ENCODE peak calls at places on chromosomes 2 and 18, in six cellular contexts. W is colonic mucosa, J is astrocyte of the cerebellum, S is left lung, U is heart left ventricle, L is glutamatergic neuron. Y is an unnamed sample.

GRCh38 chr2:172564376-172564775 is 8.5 kb downstream of the PDK1 start:
- DNase-seq in J (no peak), S (no peak), W (no peak), U (no peak), L (no peak), Y (no peak)

GRCh38 chr2:64837116-64837704 is 152.0 kb upstream of the SLC1A4 start:
- DNase-seq in J (no peak), S (no peak), W (no peak), L (no peak), U (no peak), Y (peak; percentile 11)

GRCh38 chr2:43083710-43084698 is 142.4 kb downstream of the ZFP36L2 start:
- DNase-seq in J (no peak), U (peak; percentile 74), S (peak; percentile 47), W (no peak), L (peak; percentile 43), Y (no peak)

GRCh38 chr2:169363570-169364150 is 1.3 kb upstream of the LRP2 start:
- DNase-seq in U (peak; percentile 29), W (peak; percentile 23), S (peak; percentile 81), L (peak; percentile 32), J (no peak), Y (peak; percentile 38)

GRCh38 chr2:128354731-128355470 is 36.2 kb upstream of the HS6ST1 start:
- DNase-seq in U (no peak), J (no peak), W (no peak), L (no peak), S (no peak), Y (no peak)

GRCh38 chr2:239814917-239815637 is 210.1 kb downstream of the NDUFA10 start:
- DNase-seq in U (no peak), L (peak; percentile 19), J (no peak), W (no peak), S (peak; percentile 81), Y (no peak)

GRCh38 chr2:200455958-200456421 is 53.9 kb downstream of the KCTD18 start:
- DNase-seq in J (no peak), L (no peak), S (no peak), U (no peak), W (no peak), Y (no peak)

GRCh38 chr2:73594241-73594640 is 48.0 kb downstream of the NAT8 start:
- DNase-seq in W (no peak), S (no peak), J (peak; percentile 34), L (no peak), U (no peak), Y (no peak)

GRCh38 chr2:18435425-18436037 is 124.9 kb downstream of the RDH14 start:
- DNase-seq in U (no peak), W (peak; percentile 42), S (no peak), J (peak; percentile 66), L (no peak), Y (peak; percentile 46)

GRCh38 chr2:54262015-54262765 is 6.2 kb upstream of the TSPYL6 start:
- DNase-seq in J (no peak), L (no peak), S (no peak), W (no peak), U (no peak), Y (no peak)

GRCh38 chr2:102485151-102485769 is 12.2 kb downstream of the SLC9A4 start:
- DNase-seq in W (no peak), J (no peak), S (no peak), U (no peak), L (no peak), Y (no peak)

GRCh38 chr2:100675855-100676254 is 113.1 kb downstream of the PDCL3 start:
- DNase-seq in L (no peak), W (no peak), U (no peak), J (no peak), S (no peak), Y (no peak)

GRCh38 chr2:121283670-121284245 is 1.2 kb downstream of the TFCP2L1 start:
- DNase-seq in J (no peak), S (no peak), W (peak; percentile 35), U (no peak), L (no peak), Y (peak; percentile 23)

GRCh38 chr2:70248810-70249438 is 496 bp upstream of the TIA1 start:
- DNase-seq in W (peak; percentile 96), J (peak; percentile 64), S (no peak), L (peak; percentile 86), U (no peak), Y (peak; percentile 84)

GRCh38 chr2:12721571-12722444 is 5.1 kb downstream of the TRIB2 start:
- DNase-seq in S (no peak), U (no peak), L (no peak), J (no peak), W (no peak), Y (no peak)

GRCh38 chr18:64202836-64203235 is 53.9 kb upstream of the LINC00305 start:
- DNase-seq in J (no peak), W (no peak), L (no peak), U (no peak), S (no peak), Y (peak; percentile 36)

GRCh38 chr2:97751752-97752151 is 38.4 kb downstream of the ZAP70 start:
- DNase-seq in S (no peak), L (no peak), U (no peak), W (no peak), J (peak; percentile 23), Y (no peak)

GRCh38 chr2:7180641-7181370 is 263.6 kb downstream of the RNF144A start:
- DNase-seq in S (no peak), W (no peak), L (no peak), U (no peak), J (peak; percentile 84), Y (no peak)

DNA sequence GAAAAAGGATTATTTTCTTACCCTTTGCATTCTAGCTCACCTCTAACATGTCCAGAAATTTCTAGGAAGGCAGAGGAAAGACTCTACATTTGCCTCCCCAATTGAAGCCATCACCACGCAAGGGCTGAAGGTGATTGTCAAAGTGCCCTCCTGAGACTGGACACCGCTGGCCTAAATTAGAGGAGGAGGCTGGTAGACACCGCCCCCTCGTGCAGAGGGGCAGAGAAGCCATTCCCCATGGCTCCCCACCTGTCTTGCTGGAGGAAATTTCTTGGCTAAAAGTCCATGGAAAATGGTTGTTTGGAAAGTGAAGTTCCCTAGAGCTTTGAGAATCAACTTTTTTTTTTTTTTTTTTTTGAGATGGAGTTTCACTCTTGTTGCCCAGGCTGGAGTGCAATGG is 31.3 kb upstream of the CREB1 start:
- DNase-seq in S (no peak), U (no peak), W (no peak), L (no peak), J (no peak), Y (no peak)
- TF ChIP-seq CTCF in S (no peak), U (no peak), W (no peak), L (no peak), J (no peak), Y (no peak)

DNA sequence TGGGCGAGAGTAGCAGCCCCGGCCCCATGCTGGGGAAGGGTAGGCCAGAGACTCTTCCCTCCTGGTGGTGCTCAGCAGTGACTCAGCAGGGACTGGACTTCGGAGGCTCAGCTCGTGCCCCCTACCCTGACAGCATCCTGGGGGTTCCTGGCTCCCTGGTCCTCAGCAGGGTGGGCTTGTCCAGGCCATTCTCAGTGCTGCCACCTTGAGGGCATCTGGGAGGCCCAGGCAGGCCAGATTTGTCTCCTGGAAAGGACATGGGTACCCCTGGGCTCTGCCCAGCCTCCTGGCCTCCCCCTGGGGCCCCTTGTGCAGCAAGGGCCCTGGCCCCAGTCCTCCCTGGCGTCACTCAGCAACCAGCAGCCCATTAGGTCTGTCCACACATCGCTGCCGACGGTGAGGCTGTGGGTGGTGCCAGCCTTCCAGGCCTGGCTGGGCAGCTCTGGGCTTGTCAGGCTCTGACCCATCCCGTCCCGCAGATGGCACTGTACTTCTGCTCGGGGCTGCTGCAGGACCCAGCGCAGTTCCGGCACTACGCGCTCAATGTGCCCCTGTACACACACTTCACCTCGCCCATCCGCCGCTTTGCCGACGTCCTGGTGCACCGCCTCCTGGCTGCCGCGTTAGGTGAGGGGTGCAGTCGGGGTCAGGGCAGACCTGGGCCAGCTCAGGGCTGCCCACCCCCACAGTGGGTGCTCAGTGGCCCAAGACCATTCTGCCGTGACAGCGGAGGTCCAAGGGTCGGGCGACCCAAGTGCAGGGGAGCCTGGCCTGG is 45.0 kb upstream of the ALPP start:
- DNase-seq in L (peak; percentile 72), S (peak; percentile 78), W (no peak), U (peak; percentile 18), J (no peak), Y (peak; percentile 48)
- TF ChIP-seq CTCF in L (peak; percentile 51), S (no peak), W (peak; percentile 18), U (peak; percentile 38), J (peak; percentile 73), Y (peak; percentile 73)

GRCh38 chr2:80256396-80257167 is 48.0 kb downstream of the LRRTM1 start:
- DNase-seq in W (no peak), U (no peak), L (no peak), J (peak; percentile 1), S (no peak), Y (no peak)
- TF ChIP-seq CTCF in W (no peak), U (no peak), L (peak; percentile 68), J (peak; percentile 34), S (no peak), Y (no peak)

GRCh38 chr2:38524580-38524979 is 78.1 kb downstream of the HNRNPLL start:
- DNase-seq in S (no peak), U (no peak), J (no peak), L (peak; percentile 43), W (no peak), Y (no peak)

GRCh38 chr2:38529208-38529607 is 73.5 kb downstream of the HNRNPLL start:
- DNase-seq in W (no peak), J (no peak), U (no peak), S (no peak), L (no peak), Y (no peak)

GRCh38 chr2:38527338-38528007 is 75.3 kb downstream of the HNRNPLL start:
- DNase-seq in U (no peak), S (no peak), W (no peak), J (no peak), L (no peak), Y (no peak)

GRCh38 chr2:38526195-38526594 is 76.5 kb downstream of the HNRNPLL start:
- DNase-seq in L (no peak), J (no peak), U (no peak), W (no peak), S (no peak), Y (no peak)

GRCh38 chr2:38528008-38528442 is 74.7 kb downstream of the HNRNPLL start:
- DNase-seq in U (no peak), W (no peak), S (peak; percentile 80), J (no peak), L (peak; percentile 83), Y (peak; percentile 51)
- TF ChIP-seq CTCF in U (peak; percentile 19), W (no peak), S (no peak), J (no peak), L (no peak), Y (no peak)

GRCh38 chr2:204122425-204122824 is 185.9 kb downstream of the ICOS start:
- DNase-seq in S (no peak), U (no peak), J (no peak), W (no peak), L (no peak), Y (no peak)
- TF ChIP-seq CTCF in S (no peak), U (no peak), J (no peak), W (no peak), L (no peak), Y (no peak)